ENCODE peak calls at places on chromosomes 4 and X, in seven cellular contexts. G, W, N, A, K, S and F are unnamed samples.

GRCh38 chr4:84957509-84958420 is 8.7 kb downstream of the WDFY3 start:
- DNase-seq in G (no peak), W (no peak), N (no peak), A (no peak), K (no peak), S (peak), F (no peak)

GRCh38 chr4:145531193-145531592 is 49.5 kb downstream of the SMAD1 start:
- DNase-seq in G (no peak), W (peak), N (no peak), A (no peak), K (no peak), S (no peak), F (no peak)

GRCh38 chr4:109588176-109588575 is 28.1 kb downstream of the MCUB start:
- DNase-seq in G (no peak), W (no peak), N (no peak), A (peak), K (no peak), S (no peak), F (no peak)

GRCh38 chr4:129972257-129972656 is 876.3 kb downstream of the C4orf33 start:
- DNase-seq in G (no peak), W (no peak), N (no peak), A (no peak), K (no peak), S (no peak), F (no peak)

GRCh38 chrX:41589634-41590270 is 99.0 kb upstream of the GPR34 start:
- DNase-seq in G (no peak), W (no peak), N (no peak), A (no peak), K (no peak), S (peak), F (no peak)

GRCh38 chr4:28007693-28008092 is 1147.1 kb downstream of the STIM2 start:
- DNase-seq in G (no peak), W (no peak), N (no peak), A (no peak), K (no peak), S (no peak), F (no peak)

GRCh38 chr4:38119663-38120374 is 159.6 kb downstream of the PTTG2 start:
- DNase-seq in G (no peak), W (no peak), N (no peak), A (peak), K (no peak), S (peak), F (peak)

GRCh38 chr4:141121768-141122415 is 11.4 kb downstream of the RNF150 start:
- DNase-seq in G (no peak), W (no peak), N (no peak), A (no peak), K (no peak), S (no peak), F (no peak)

GRCh38 chr4:122341906-122342305 is 36.9 kb upstream of the ADAD1 start:
- DNase-seq in G (no peak), W (no peak), N (no peak), A (peak), K (no peak), S (peak), F (peak)